ENCODE peak calls at places on chromosomes 16 and 17, in seven cellular contexts. K, N, Y, U, V, O and M are unnamed samples.
A peak's percentile ranks its signal among the peaks of the same experiment; 100 is the strongest.

GRCh38 chr17:80243526-80244433 is 16.9 kb upstream of the RNF213 start:
- DNase-seq in K (no peak), N (no peak), Y (no peak), U (no peak), V (no peak), O (no peak), M (no peak)

GRCh38 chr16:28019218-28019617 is 44.3 kb downstream of the GSG1L start:
- DNase-seq in K (no peak), N (no peak), Y (no peak), U (no peak), V (no peak), O (no peak), M (no peak)

GRCh38 chr17:78265121-78265520 is 33.7 kb downstream of the TMEM235 start:
- DNase-seq in K (no peak), N (no peak), Y (no peak), U (no peak), V (no peak), O (no peak), M (no peak)

GRCh38 chr17:74362811-74363498 is 1.3 kb upstream of the BTBD17 start:
- DNase-seq in K (no peak), N (no peak), Y (no peak), U (no peak), V (no peak), O (no peak), M (no peak)

GRCh38 chr17:46873941-46874645 is 22.7 kb downstream of the WNT9B start:
- DNase-seq in K (no peak), N (no peak), Y (no peak), U (no peak), V (no peak), O (no peak), M (no peak)

GRCh38 chr17:7491583-7491982 is 7.4 kb downstream of the POLR2A start:
- DNase-seq in K (no peak), N (no peak), Y (no peak), U (no peak), V (no peak), O (no peak), M (no peak)

GRCh38 chr17:54270499-54270898 is 447.8 kb downstream of the KIF2B start:
- DNase-seq in K (no peak), N (no peak), Y (no peak), U (no peak), V (no peak), O (no peak), M (no peak)

GRCh38 chr17:63984651-63985386 is 12.1 kb upstream of the SCN4A start:
- DNase-seq in K (peak; percentile 63), N (peak; percentile 38), Y (peak; percentile 55), U (peak; percentile 92), V (no peak), O (no peak), M (peak; percentile 60)

GRCh38 chr16:25563700-25564099 is 128.1 kb upstream of the HS3ST4 start:
- DNase-seq in K (no peak), N (no peak), Y (no peak), U (no peak), V (no peak), O (no peak), M (no peak)

GRCh38 chr16:13120557-13120956 is 219.2 kb downstream of the SHISA9 start:
- DNase-seq in K (no peak), N (no peak), Y (no peak), U (no peak), V (no peak), O (no peak), M (no peak)

GRCh38 chr17:5413682-5414081 is 5.8 kb downstream of the NUP88 start:
- DNase-seq in K (peak; percentile 83), N (no peak), Y (no peak), U (no peak), V (no peak), O (no peak), M (peak; percentile 91)

GRCh38 chr17:10668771-10669170 is 11.7 kb upstream of the MYH3 start:
- DNase-seq in K (peak; percentile 39), N (no peak), Y (peak; percentile 11), U (no peak), V (no peak), O (no peak), M (peak; percentile 5)